ENCODE peak calls at places on chromosomes 5 and 9, in six cellular contexts. H, N, U, R, F and A are unnamed samples.

GRCh38 chr9:92165472-92165871 is 50.3 kb upstream of the SPTLC1 start:
- DNase-seq in H (no peak), N (no peak), U (no peak), R (no peak), F (no peak), A (no peak)

GRCh38 chr9:69647804-69648203 is 24.4 kb downstream of the APBA1 start:
- DNase-seq in H (no peak), N (no peak), U (no peak), R (no peak), F (no peak), A (no peak)

GRCh38 chr5:149759986-149760699 is 30.0 kb downstream of the PPARGC1B start:
- DNase-seq in H (no peak), N (no peak), U (no peak), R (peak; percentile 37), F (no peak), A (no peak)

GRCh38 chr5:168312606-168313297 is 21.3 kb downstream of the WWC1 start:
- DNase-seq in H (no peak), N (no peak), U (no peak), R (no peak), F (peak; percentile 57), A (no peak)

GRCh38 chr5:178347956-178348355 is 115.4 kb upstream of the PHYKPL start:
- DNase-seq in H (no peak), N (no peak), U (no peak), R (peak; percentile 36), F (no peak), A (no peak)

GRCh38 chr5:149205625-149206523 is 64.6 kb downstream of the ABLIM3 start:
- DNase-seq in H (no peak), N (no peak), U (no peak), R (peak; percentile 87), F (peak; percentile 93), A (no peak)

GRCh38 chr9:123425836-123426365 is 69.9 kb downstream of the CRB2 start:
- DNase-seq in H (no peak), N (no peak), U (no peak), R (no peak), F (no peak), A (no peak)

GRCh38 chr5:31478901-31479300 is 53.0 kb downstream of the DROSHA start:
- DNase-seq in H (no peak), N (no peak), U (no peak), R (no peak), F (no peak), A (no peak)

GRCh38 chr9:6184749-6185645 is 30.6 kb upstream of the IL33 start:
- DNase-seq in H (no peak), N (no peak), U (no peak), R (no peak), F (no peak), A (no peak)

GRCh38 chr5:7745882-7746735 is 104.8 kb downstream of the CFAP90 start:
- DNase-seq in H (no peak), N (peak; percentile 58), U (peak; percentile 50), R (no peak), F (peak; percentile 62), A (no peak)

GRCh38 chr9:134970719-134971118 is 53.0 kb upstream of the FCN1 start:
- DNase-seq in H (no peak), N (no peak), U (no peak), R (peak; percentile 45), F (no peak), A (no peak)

GRCh38 chr9:82492274-82492673 is 503.7 kb downstream of the SPATA31D1 start:
- DNase-seq in H (no peak), N (no peak), U (no peak), R (no peak), F (no peak), A (no peak)